ENCODE peak calls at places on chromosomes 12 and 14, in four cellular contexts. One of them, this sample, is unnamed. For H4K20me1 and H3F3A, the result is how much of the 10 kb centered on the place peaks cover.

GRCh38 chr12:47219243-47219642 is 139.5 kb upstream of the AMIGO2 start:
- DNase-seq in MM.1S: no peak
- DNase-seq in SK-N-SH: no peak
- DNase-seq in neural progenitor cell: no peak
- DNase-seq in this sample: peak

GRCh38 chr14:90298230-90298629 is 33.5 kb downstream of the NRDE2 start:
- DNase-seq in MM.1S: no peak
- DNase-seq in SK-N-SH: no peak
- DNase-seq in neural progenitor cell: no peak
- DNase-seq in this sample: no peak

GRCh38 chr12:9626291-9626690 is 18.6 kb upstream of the KLRB1 start:
- DNase-seq in MM.1S: no peak
- DNase-seq in SK-N-SH: no peak
- DNase-seq in neural progenitor cell: no peak
- DNase-seq in this sample: no peak

GRCh38 chr14:33273978-33274377 is 335.3 kb downstream of the NPAS3 start:
- DNase-seq in MM.1S: no peak
- DNase-seq in SK-N-SH: no peak
- DNase-seq in neural progenitor cell: no peak
- DNase-seq in this sample: no peak

GRCh38 chr12:86257173-86257572 is 982 bp upstream of the MGAT4C start:
- DNase-seq in MM.1S: no peak
- DNase-seq in SK-N-SH: no peak
- DNase-seq in neural progenitor cell: peak
- DNase-seq in this sample: no peak

GRCh38 chr12:52359511-52360103 is 7.7 kb downstream of the KRT85 start:
- DNase-seq in MM.1S: no peak
- DNase-seq in SK-N-SH: no peak
- DNase-seq in neural progenitor cell: no peak
- DNase-seq in this sample: no peak

GRCh38 chr12:43921666-43922337 is 85.9 kb downstream of the TMEM117 start:
- DNase-seq in MM.1S: no peak
- DNase-seq in SK-N-SH: no peak
- DNase-seq in neural progenitor cell: no peak
- DNase-seq in this sample: no peak

GRCh38 chr12:64221656-64222010 is 463 bp downstream of the KICS2 start:
- DNase-seq in MM.1S: peak
- DNase-seq in SK-N-SH: peak
- DNase-seq in neural progenitor cell: peak
- DNase-seq in this sample: peak

GRCh38 chr12:50699149-50699548 is 64.8 kb upstream of the ATF1 start:
- DNase-seq in MM.1S: no peak
- DNase-seq in SK-N-SH: no peak
- DNase-seq in neural progenitor cell: no peak
- DNase-seq in this sample: no peak

GRCh38 chr12:120110550-120111501 is 5.7 kb downstream of the RAB35 start:
- DNase-seq in MM.1S: no peak
- DNase-seq in SK-N-SH: no peak
- DNase-seq in neural progenitor cell: peak
- DNase-seq in this sample: no peak

GRCh38 chr14:51335521-51335920 is 95.5 kb downstream of the TMX1 start:
- DNase-seq in MM.1S: no peak
- DNase-seq in SK-N-SH: no peak
- DNase-seq in neural progenitor cell: no peak
- DNase-seq in this sample: no peak

GRCh38 chr14:26598081-26598671 is 343 bp upstream of the NOVA1 start:
- DNase-seq in MM.1S: no peak
- DNase-seq in SK-N-SH: peak
- DNase-seq in neural progenitor cell: peak
- DNase-seq in this sample: peak

GRCh38 chr12:10214131-10214876 is 1.6 kb downstream of the GABARAPL1 start:
- DNase-seq in MM.1S: no peak
- DNase-seq in SK-N-SH: no peak
- DNase-seq in neural progenitor cell: peak
- DNase-seq in this sample: peak

GRCh38 chr12:51098611-51099010 is 15.2 kb upstream of the CSRNP2 start:
- DNase-seq in MM.1S: no peak
- DNase-seq in SK-N-SH: no peak
- DNase-seq in neural progenitor cell: no peak
- DNase-seq in this sample: no peak

GRCh38 chr14:85764809-85765208 is 234.9 kb downstream of the FLRT2 start:
- DNase-seq in MM.1S: no peak
- DNase-seq in SK-N-SH: no peak
- DNase-seq in neural progenitor cell: no peak
- DNase-seq in this sample: peak

GRCh38 chr14:23643533-23644194 is 7.5 kb downstream of the DHRS2 start:
- DNase-seq in MM.1S: no peak
- DNase-seq in SK-N-SH: no peak
- DNase-seq in neural progenitor cell: no peak
- DNase-seq in this sample: no peak

GRCh38 chr12:119322324-119322723 is 12.2 kb upstream of the CCDC60 start:
- DNase-seq in MM.1S: no peak
- DNase-seq in SK-N-SH: no peak
- DNase-seq in neural progenitor cell: no peak
- DNase-seq in this sample: no peak

GRCh38 chr12:66602483-66603143 is 76.3 kb downstream of the GRIP1 start:
- DNase-seq in MM.1S: no peak
- DNase-seq in SK-N-SH: no peak
- DNase-seq in neural progenitor cell: no peak
- DNase-seq in this sample: no peak

GRCh38 chr12:85866929-85867776 is 6.9 kb upstream of the NTS start:
- DNase-seq in MM.1S: peak
- DNase-seq in SK-N-SH: peak
- DNase-seq in neural progenitor cell: peak
- DNase-seq in this sample: peak

GRCh38 chr12:125186471-125187147 is 121.4 kb downstream of the AACS start:
- DNase-seq in MM.1S: no peak
- DNase-seq in SK-N-SH: peak
- DNase-seq in neural progenitor cell: peak
- DNase-seq in this sample: no peak

GRCh38 chr14:93106541-93107156 is 9.1 kb downstream of the ITPK1 start:
- DNase-seq in MM.1S: no peak
- DNase-seq in SK-N-SH: no peak
- DNase-seq in neural progenitor cell: no peak
- DNase-seq in this sample: no peak

GRCh38 chr14:93107383-93107782 is 8.3 kb downstream of the ITPK1 start:
- DNase-seq in MM.1S: no peak
- DNase-seq in SK-N-SH: no peak
- DNase-seq in neural progenitor cell: no peak
- DNase-seq in this sample: no peak

GRCh38 chr14:93109572-93110481 is 5.9 kb downstream of the ITPK1 start:
- DNase-seq in MM.1S: no peak
- DNase-seq in SK-N-SH: no peak
- DNase-seq in neural progenitor cell: no peak
- DNase-seq in this sample: no peak

GRCh38 chr14:93105362-93105761 is 10.4 kb downstream of the ITPK1 start:
- DNase-seq in MM.1S: no peak
- DNase-seq in SK-N-SH: no peak
- DNase-seq in neural progenitor cell: no peak
- DNase-seq in this sample: peak

DNA sequence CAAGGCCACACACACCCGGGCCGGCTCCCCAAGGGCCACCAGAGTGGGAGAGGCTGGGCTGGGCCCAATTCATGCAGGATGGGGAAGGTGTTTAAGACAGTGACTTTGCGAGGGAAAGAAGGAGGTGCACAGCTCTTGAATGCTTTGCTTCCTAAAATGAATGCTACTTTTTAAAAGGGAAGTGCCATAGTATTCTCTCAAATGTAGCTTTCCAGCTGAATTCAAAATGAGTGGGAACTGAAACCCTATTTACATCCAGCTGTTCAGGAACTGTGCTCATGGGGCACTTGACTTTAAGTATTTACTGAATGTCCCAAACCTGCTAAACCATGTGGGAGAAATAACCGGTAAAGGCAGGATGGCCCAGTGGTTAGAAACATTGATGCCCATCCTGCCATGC is 7.6 kb downstream of the ITPK1 start:
- DNase-seq in MM.1S: no peak
- DNase-seq in SK-N-SH: no peak
- DNase-seq in neural progenitor cell: no peak
- DNase-seq in this sample: no peak
- H4K20me1 ChIP-seq in MM.1S: under half
- H4K20me1 ChIP-seq in SK-N-SH: under half
- H4K20me1 ChIP-seq in neural progenitor cell: under half
- H4K20me1 ChIP-seq in this sample: under half

DNA sequence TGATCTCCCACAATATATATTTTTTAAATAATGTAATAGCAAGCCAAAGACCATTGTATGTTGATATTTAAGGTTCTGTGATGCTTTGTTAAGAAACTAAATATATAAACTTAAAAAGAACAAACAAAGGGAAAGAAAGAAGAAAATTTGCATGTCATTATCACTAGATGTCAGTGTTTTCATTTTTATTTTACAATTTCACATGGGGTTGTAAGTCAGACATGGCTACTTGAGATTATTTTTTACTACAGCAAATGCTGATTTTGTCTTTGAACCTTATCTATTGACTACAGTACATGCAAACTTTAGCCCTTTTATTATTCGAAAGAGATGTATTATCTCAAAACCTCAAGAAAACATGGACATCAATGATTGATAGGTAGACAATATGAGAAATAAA is 36.1 kb downstream of the SLCO1C1 start:
- DNase-seq in MM.1S: no peak
- DNase-seq in SK-N-SH: no peak
- DNase-seq in neural progenitor cell: no peak
- DNase-seq in this sample: no peak
- H3F3A ChIP-seq in MM.1S: under half
- H3F3A ChIP-seq in SK-N-SH: under half
- H3F3A ChIP-seq in neural progenitor cell: under half
- H3F3A ChIP-seq in this sample: under half

DNA sequence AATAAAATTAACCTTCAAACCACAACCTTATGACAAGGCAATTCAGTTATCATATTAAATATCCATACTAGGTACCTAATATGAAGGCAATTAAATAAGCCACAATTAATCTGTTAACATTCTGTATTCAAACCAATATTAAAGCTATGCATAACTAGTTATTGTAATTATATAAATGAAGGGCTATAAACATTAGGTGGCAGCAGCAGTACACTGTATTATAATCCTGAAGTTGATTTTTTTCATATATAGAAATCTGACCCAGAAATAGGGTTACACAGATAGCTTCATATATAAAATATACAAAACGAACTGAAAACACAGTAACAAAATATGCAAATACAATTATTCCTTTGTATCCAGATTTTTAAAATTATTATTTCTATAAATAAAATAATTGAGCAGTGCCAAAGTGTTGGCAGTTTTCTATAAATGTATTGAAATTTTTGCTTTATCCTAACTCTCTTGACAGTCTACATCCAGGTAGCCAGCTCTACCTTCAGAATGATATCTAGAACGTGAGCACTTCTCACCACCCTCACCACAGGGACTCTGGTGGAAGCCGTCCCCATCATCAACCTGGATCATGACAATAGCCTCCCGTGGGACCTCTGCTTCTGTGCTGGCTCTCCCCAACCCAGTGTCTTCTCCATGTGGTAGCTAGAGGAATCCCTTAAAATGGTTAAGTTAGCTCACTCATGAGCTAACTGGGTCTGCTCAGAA is 136.2 kb downstream of the MED13L start:
- DNase-seq in MM.1S: no peak
- DNase-seq in SK-N-SH: peak
- DNase-seq in neural progenitor cell: no peak
- DNase-seq in this sample: peak
- H4K20me1 ChIP-seq in MM.1S: under half
- H4K20me1 ChIP-seq in SK-N-SH: half or more
- H4K20me1 ChIP-seq in neural progenitor cell: half or more
- H4K20me1 ChIP-seq in this sample: under half

DNA sequence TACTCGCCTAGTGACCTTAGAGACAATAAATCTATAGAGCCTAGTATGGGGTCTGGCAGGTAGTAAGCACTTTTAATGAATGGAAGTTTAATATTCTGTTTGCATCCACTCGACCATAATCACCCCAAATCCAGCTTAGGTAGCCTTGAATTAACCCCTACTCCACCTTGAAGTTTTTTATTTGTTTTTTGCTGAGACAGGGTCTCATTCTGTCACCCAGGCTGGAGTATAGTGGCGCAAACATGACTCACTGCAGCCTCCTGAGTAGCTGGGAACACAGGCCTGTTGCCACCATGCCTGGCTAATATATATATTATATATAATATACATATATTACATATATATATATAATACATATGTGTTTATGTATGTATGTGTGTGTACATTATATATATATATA is 38.8 kb downstream of the MDM2 start:
- DNase-seq in MM.1S: no peak
- DNase-seq in SK-N-SH: no peak
- DNase-seq in neural progenitor cell: no peak
- DNase-seq in this sample: no peak
- H3F3A ChIP-seq in MM.1S: half or more
- H3F3A ChIP-seq in SK-N-SH: half or more
- H3F3A ChIP-seq in neural progenitor cell: under half
- H3F3A ChIP-seq in this sample: under half

GRCh38 chr14:55340482-55340881 is 69.3 kb downstream of the FBXO34 start:
- DNase-seq in MM.1S: no peak
- DNase-seq in SK-N-SH: no peak
- DNase-seq in neural progenitor cell: no peak
- DNase-seq in this sample: no peak
- H4K20me1 ChIP-seq in MM.1S: under half
- H4K20me1 ChIP-seq in SK-N-SH: under half
- H4K20me1 ChIP-seq in neural progenitor cell: under half
- H4K20me1 ChIP-seq in this sample: under half

DNA sequence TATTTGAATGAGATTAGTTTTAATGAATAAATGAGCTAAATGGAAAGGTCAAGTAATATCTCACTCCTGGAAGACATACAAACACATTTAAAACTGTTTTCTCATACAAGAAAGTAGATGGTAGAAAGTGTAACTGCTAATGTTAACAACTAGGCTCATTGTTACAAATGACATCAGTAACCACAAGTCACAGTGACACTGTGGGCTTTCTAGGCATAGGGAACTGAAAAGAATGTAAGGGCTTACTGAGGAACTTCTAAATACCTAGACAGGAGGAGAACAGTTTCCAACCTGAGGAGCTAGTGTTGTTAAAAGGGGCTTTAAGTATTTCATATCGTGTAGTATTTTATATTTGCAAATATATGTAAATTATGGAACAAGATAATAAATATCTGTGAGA is 17.5 kb upstream of the ERGIC2 start:
- DNase-seq in MM.1S: no peak
- DNase-seq in SK-N-SH: no peak
- DNase-seq in neural progenitor cell: no peak
- DNase-seq in this sample: no peak
- H3F3A ChIP-seq in MM.1S: under half
- H3F3A ChIP-seq in SK-N-SH: under half
- H3F3A ChIP-seq in neural progenitor cell: under half
- H3F3A ChIP-seq in this sample: under half

GRCh38 chr14:61730756-61731373 is 31.4 kb upstream of the SNAPC1 start:
- DNase-seq in MM.1S: no peak
- DNase-seq in SK-N-SH: no peak
- DNase-seq in neural progenitor cell: no peak
- DNase-seq in this sample: peak
- H4K20me1 ChIP-seq in MM.1S: under half
- H4K20me1 ChIP-seq in SK-N-SH: under half
- H4K20me1 ChIP-seq in neural progenitor cell: under half
- H4K20me1 ChIP-seq in this sample: half or more

This sample was measured in PC-3.